ENCODE peak calls at places on chromosomes 4 and X, in seven cellular contexts. One of them, this sample, is unnamed.

GRCh38 chr4:110867981-110868380 is 245.1 kb upstream of the PITX2 start:
- DNase-seq in GM06990: no peak
- DNase-seq in left ventricle myocardium inferior: no peak
- DNase-seq in endothelial cell: no peak
- DNase-seq in cardiac fibroblast: no peak
- DNase-seq in right lobe of liver: no peak
- DNase-seq in adrenal gland: no peak
- DNase-seq in this sample: no peak

GRCh38 chrX:32868524-32868895 is 342.8 kb downstream of the DMD start:
- DNase-seq in GM06990: no peak
- DNase-seq in left ventricle myocardium inferior: no peak
- DNase-seq in endothelial cell: no peak
- DNase-seq in cardiac fibroblast: no peak
- DNase-seq in right lobe of liver: no peak
- DNase-seq in adrenal gland: no peak
- DNase-seq in this sample: no peak

GRCh38 chrX:151723156-151723760 is 7.4 kb downstream of the FATE1 start:
- DNase-seq in GM06990: no peak
- DNase-seq in left ventricle myocardium inferior: no peak
- DNase-seq in endothelial cell: peak; percentile 16
- DNase-seq in cardiac fibroblast: no peak
- DNase-seq in right lobe of liver: peak; percentile 39
- DNase-seq in adrenal gland: no peak
- DNase-seq in this sample: no peak

GRCh38 chr4:4560136-4560535 is 18.3 kb upstream of the STX18 start:
- DNase-seq in GM06990: no peak
- DNase-seq in left ventricle myocardium inferior: no peak
- DNase-seq in endothelial cell: no peak
- DNase-seq in cardiac fibroblast: no peak
- DNase-seq in right lobe of liver: no peak
- DNase-seq in adrenal gland: no peak
- DNase-seq in this sample: no peak

GRCh38 chrX:109537324-109537665 is 651 bp downstream of the NXT2 start:
- DNase-seq in GM06990: no peak
- DNase-seq in left ventricle myocardium inferior: no peak
- DNase-seq in endothelial cell: peak; percentile 2
- DNase-seq in cardiac fibroblast: peak; percentile 89
- DNase-seq in right lobe of liver: no peak
- DNase-seq in adrenal gland: peak; percentile 48
- DNase-seq in this sample: no peak

GRCh38 chr4:88327669-88328068 is 43.3 kb upstream of the PPM1K start:
- DNase-seq in GM06990: no peak
- DNase-seq in left ventricle myocardium inferior: no peak
- DNase-seq in endothelial cell: no peak
- DNase-seq in cardiac fibroblast: no peak
- DNase-seq in right lobe of liver: no peak
- DNase-seq in adrenal gland: no peak
- DNase-seq in this sample: no peak

GRCh38 chr4:111494471-111494870 is 650.8 kb upstream of the FAM241A start:
- DNase-seq in GM06990: no peak
- DNase-seq in left ventricle myocardium inferior: no peak
- DNase-seq in endothelial cell: no peak
- DNase-seq in cardiac fibroblast: peak; percentile 55
- DNase-seq in right lobe of liver: no peak
- DNase-seq in adrenal gland: no peak
- DNase-seq in this sample: no peak

GRCh38 chr4:84019626-84020025 is 479.5 kb downstream of the NKX6-1 start:
- DNase-seq in GM06990: no peak
- DNase-seq in left ventricle myocardium inferior: no peak
- DNase-seq in endothelial cell: no peak
- DNase-seq in cardiac fibroblast: no peak
- DNase-seq in right lobe of liver: no peak
- DNase-seq in adrenal gland: no peak
- DNase-seq in this sample: no peak

GRCh38 chr4:28481565-28481964 is 1620.9 kb downstream of the STIM2 start:
- DNase-seq in GM06990: no peak
- DNase-seq in left ventricle myocardium inferior: no peak
- DNase-seq in endothelial cell: no peak
- DNase-seq in cardiac fibroblast: no peak
- DNase-seq in right lobe of liver: no peak
- DNase-seq in adrenal gland: no peak
- DNase-seq in this sample: no peak

GRCh38 chr4:22413416-22413815 is 102.5 kb downstream of the ADGRA3 start:
- DNase-seq in GM06990: no peak
- DNase-seq in left ventricle myocardium inferior: no peak
- DNase-seq in endothelial cell: no peak
- DNase-seq in cardiac fibroblast: no peak
- DNase-seq in right lobe of liver: no peak
- DNase-seq in adrenal gland: no peak
- DNase-seq in this sample: no peak

GRCh38 chr4:119955256-119955655 is 111.4 kb downstream of the MAD2L1 start:
- DNase-seq in GM06990: no peak
- DNase-seq in left ventricle myocardium inferior: no peak
- DNase-seq in endothelial cell: no peak
- DNase-seq in cardiac fibroblast: no peak
- DNase-seq in right lobe of liver: no peak
- DNase-seq in adrenal gland: no peak
- DNase-seq in this sample: no peak

GRCh38 chrX:103440621-103441020 is 64.3 kb downstream of the BEX3 start:
- DNase-seq in GM06990: no peak
- DNase-seq in left ventricle myocardium inferior: no peak
- DNase-seq in endothelial cell: no peak
- DNase-seq in cardiac fibroblast: no peak
- DNase-seq in right lobe of liver: no peak
- DNase-seq in adrenal gland: no peak
- DNase-seq in this sample: no peak

GRCh38 chr4:18039113-18039512 is 17.6 kb upstream of the LCORL start:
- DNase-seq in GM06990: no peak
- DNase-seq in left ventricle myocardium inferior: no peak
- DNase-seq in endothelial cell: no peak
- DNase-seq in cardiac fibroblast: peak; percentile 19
- DNase-seq in right lobe of liver: no peak
- DNase-seq in adrenal gland: no peak
- DNase-seq in this sample: no peak

GRCh38 chr4:18041114-18041513 is 19.6 kb upstream of the LCORL start:
- DNase-seq in GM06990: no peak
- DNase-seq in left ventricle myocardium inferior: no peak
- DNase-seq in endothelial cell: no peak
- DNase-seq in cardiac fibroblast: no peak
- DNase-seq in right lobe of liver: no peak
- DNase-seq in adrenal gland: no peak
- DNase-seq in this sample: no peak

GRCh38 chr4:18042012-18042411 is 20.5 kb upstream of the LCORL start:
- DNase-seq in GM06990: no peak
- DNase-seq in left ventricle myocardium inferior: no peak
- DNase-seq in endothelial cell: no peak
- DNase-seq in cardiac fibroblast: no peak
- DNase-seq in right lobe of liver: no peak
- DNase-seq in adrenal gland: no peak
- DNase-seq in this sample: no peak

DNA sequence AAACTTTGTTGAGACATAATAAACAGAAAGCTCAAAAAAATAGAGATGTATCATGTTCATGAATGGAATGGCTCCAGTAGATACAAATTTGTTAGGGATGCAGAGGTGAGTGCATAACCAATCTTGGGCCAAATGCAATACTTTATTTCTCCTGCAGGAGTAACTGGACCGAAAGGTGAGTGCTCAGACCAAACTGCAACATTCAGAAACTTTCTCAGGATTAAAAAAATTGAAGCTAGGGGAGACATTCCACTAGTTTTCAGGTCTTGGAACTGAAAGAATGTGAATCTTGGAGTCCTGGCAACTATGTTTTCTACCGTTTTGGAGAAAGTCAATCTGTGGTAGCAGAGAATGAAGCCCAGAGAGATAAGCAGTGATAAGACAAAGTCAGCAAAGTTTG is 21.2 kb upstream of the LCORL start:
- DNase-seq in GM06990: no peak
- DNase-seq in left ventricle myocardium inferior: no peak
- DNase-seq in endothelial cell: no peak
- DNase-seq in cardiac fibroblast: no peak
- DNase-seq in right lobe of liver: no peak
- DNase-seq in adrenal gland: no peak
- DNase-seq in this sample: no peak
- TF ChIP-seq CTCF in GM06990: peak; percentile 28
- TF ChIP-seq CTCF in left ventricle myocardium inferior: no peak
- TF ChIP-seq CTCF in endothelial cell: peak; percentile 65
- TF ChIP-seq CTCF in cardiac fibroblast: peak; percentile 33
- TF ChIP-seq CTCF in right lobe of liver: no peak
- TF ChIP-seq CTCF in adrenal gland: no peak
- TF ChIP-seq CTCF in this sample: peak; percentile 34

DNA sequence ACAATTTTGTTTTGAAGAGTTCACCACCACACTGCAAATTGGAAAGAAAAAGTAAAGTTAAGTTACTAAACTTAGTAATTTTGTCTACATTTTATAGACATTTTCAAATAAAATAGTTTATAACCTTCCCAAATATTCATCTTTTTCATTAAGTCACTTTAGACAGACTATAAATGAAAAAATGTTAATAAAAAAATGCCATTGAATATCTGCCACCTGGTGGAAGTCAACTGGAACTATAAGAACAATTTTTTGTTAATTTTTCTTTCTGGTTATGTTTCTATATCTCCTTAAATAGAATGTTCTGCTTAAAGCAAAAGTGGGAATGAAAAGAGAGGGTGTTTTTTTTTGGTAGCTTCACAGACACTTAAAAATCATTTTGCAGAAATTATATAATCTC is 534.4 kb upstream of the PCDH10 start:
- DNase-seq in GM06990: no peak
- DNase-seq in left ventricle myocardium inferior: no peak
- DNase-seq in endothelial cell: no peak
- DNase-seq in cardiac fibroblast: peak; percentile 10
- DNase-seq in right lobe of liver: no peak
- DNase-seq in adrenal gland: no peak
- DNase-seq in this sample: no peak
- TF ChIP-seq CTCF in GM06990: no peak
- TF ChIP-seq CTCF in left ventricle myocardium inferior: peak; percentile 10
- TF ChIP-seq CTCF in endothelial cell: peak; percentile 85
- TF ChIP-seq CTCF in cardiac fibroblast: no peak
- TF ChIP-seq CTCF in right lobe of liver: peak; percentile 17
- TF ChIP-seq CTCF in adrenal gland: no peak
- TF ChIP-seq CTCF in this sample: peak; percentile 88

GRCh38 chr4:185892165-185892564 is 80.2 kb upstream of the SORBS2 start:
- DNase-seq in GM06990: no peak
- DNase-seq in left ventricle myocardium inferior: no peak
- DNase-seq in endothelial cell: no peak
- DNase-seq in cardiac fibroblast: peak; percentile 22
- DNase-seq in right lobe of liver: no peak
- DNase-seq in adrenal gland: no peak
- DNase-seq in this sample: no peak
- TF ChIP-seq CTCF in GM06990: no peak
- TF ChIP-seq CTCF in left ventricle myocardium inferior: no peak
- TF ChIP-seq CTCF in endothelial cell: no peak
- TF ChIP-seq CTCF in cardiac fibroblast: no peak
- TF ChIP-seq CTCF in right lobe of liver: peak; percentile 21
- TF ChIP-seq CTCF in adrenal gland: peak; percentile 20
- TF ChIP-seq CTCF in this sample: peak; percentile 41

GRCh38 chr4:55612341-55612740 is 20.3 kb upstream of the PDCL2 start:
- DNase-seq in GM06990: no peak
- DNase-seq in left ventricle myocardium inferior: no peak
- DNase-seq in endothelial cell: no peak
- DNase-seq in cardiac fibroblast: peak; percentile 67
- DNase-seq in right lobe of liver: no peak
- DNase-seq in adrenal gland: no peak
- DNase-seq in this sample: no peak

GRCh38 chr4:55615008-55615407 is 21.1 kb downstream of the NMU start:
- DNase-seq in GM06990: no peak
- DNase-seq in left ventricle myocardium inferior: no peak
- DNase-seq in endothelial cell: no peak
- DNase-seq in cardiac fibroblast: no peak
- DNase-seq in right lobe of liver: no peak
- DNase-seq in adrenal gland: no peak
- DNase-seq in this sample: no peak

GRCh38 chr4:55611358-55612059 is 19.5 kb upstream of the PDCL2 start:
- DNase-seq in GM06990: no peak
- DNase-seq in left ventricle myocardium inferior: no peak
- DNase-seq in endothelial cell: no peak
- DNase-seq in cardiac fibroblast: peak; percentile 50
- DNase-seq in right lobe of liver: no peak
- DNase-seq in adrenal gland: no peak
- DNase-seq in this sample: no peak

GRCh38 chr4:55617587-55618197 is 18.4 kb downstream of the NMU start:
- DNase-seq in GM06990: peak; percentile 25
- DNase-seq in left ventricle myocardium inferior: no peak
- DNase-seq in endothelial cell: no peak
- DNase-seq in cardiac fibroblast: no peak
- DNase-seq in right lobe of liver: no peak
- DNase-seq in adrenal gland: no peak
- DNase-seq in this sample: no peak

GRCh38 chr4:55613621-55614020 is 21.6 kb upstream of the PDCL2 start:
- DNase-seq in GM06990: no peak
- DNase-seq in left ventricle myocardium inferior: no peak
- DNase-seq in endothelial cell: no peak
- DNase-seq in cardiac fibroblast: no peak
- DNase-seq in right lobe of liver: no peak
- DNase-seq in adrenal gland: no peak
- DNase-seq in this sample: no peak
- TF ChIP-seq CTCF in GM06990: no peak
- TF ChIP-seq CTCF in left ventricle myocardium inferior: no peak
- TF ChIP-seq CTCF in endothelial cell: no peak
- TF ChIP-seq CTCF in cardiac fibroblast: no peak
- TF ChIP-seq CTCF in right lobe of liver: no peak
- TF ChIP-seq CTCF in adrenal gland: no peak
- TF ChIP-seq CTCF in this sample: no peak

GRCh38 chr4:48947731-48948130 is 38.3 kb upstream of the CWH43 start:
- DNase-seq in GM06990: no peak
- DNase-seq in left ventricle myocardium inferior: no peak
- DNase-seq in endothelial cell: no peak
- DNase-seq in cardiac fibroblast: no peak
- DNase-seq in right lobe of liver: no peak
- DNase-seq in adrenal gland: no peak
- DNase-seq in this sample: no peak
- TF ChIP-seq CTCF in GM06990: peak; percentile 6
- TF ChIP-seq CTCF in left ventricle myocardium inferior: no peak
- TF ChIP-seq CTCF in endothelial cell: no peak
- TF ChIP-seq CTCF in cardiac fibroblast: peak; percentile 7
- TF ChIP-seq CTCF in right lobe of liver: no peak
- TF ChIP-seq CTCF in adrenal gland: no peak
- TF ChIP-seq CTCF in this sample: no peak

This sample was measured in chondrocyte.